ENCODE peak calls at places on chromosomes 16 and 17, in nine cellular contexts. P is breast epithelium, F is GM12891, O is gastrocnemius medialis, H is GM12892, A is A549, K is HCT116, Z is IMR-90, W is tibial nerve. L is an unnamed sample.
A peak's percentile ranks its signal among the peaks of the same experiment; 100 is the strongest.

GRCh38 chr17:21042434-21043295 is at the start of gene USP22:
- DNase-seq in P (no peak), F (peak; percentile 81), O (peak; percentile 98), H (peak; percentile 79), A (peak; percentile 76), K (no peak), Z (no peak), W (no peak), L (peak; percentile 81)

GRCh38 chr16:57357330-57358151 is 1.0 kb upstream of the CCL22 start:
- DNase-seq in P (no peak), F (no peak), O (no peak), H (no peak), A (no peak), K (no peak), Z (no peak), W (no peak), L (no peak)

GRCh38 chr16:50371936-50372595 is 3.3 kb upstream of the BRD7 start:
- DNase-seq in P (no peak), F (no peak), O (no peak), H (no peak), A (no peak), K (no peak), Z (no peak), W (no peak), L (no peak)

GRCh38 chr17:32335647-32336046 is 6.3 kb downstream of the C17orf75 start:
- DNase-seq in P (no peak), F (no peak), O (no peak), H (no peak), A (no peak), K (no peak), Z (peak; percentile 58), W (no peak), L (no peak)

GRCh38 chr17:3917391-3917931 is 1.2 kb upstream of the P2RX1 start:
- DNase-seq in P (no peak), F (no peak), O (no peak), H (no peak), A (no peak), K (no peak), Z (peak; percentile 30), W (no peak), L (peak; percentile 40)

GRCh38 chr16:80287674-80288073 is 253.1 kb upstream of the DYNLRB2 start:
- DNase-seq in P (no peak), F (no peak), O (no peak), H (no peak), A (no peak), K (no peak), Z (no peak), W (no peak), L (no peak)

GRCh38 chr17:19313746-19314651 is 48.5 kb downstream of the B9D1 start:
- DNase-seq in P (no peak), F (no peak), O (no peak), H (no peak), A (no peak), K (no peak), Z (no peak), W (no peak), L (no peak)

GRCh38 chr16:14963281-14964173 is 11.3 kb upstream of the PDXDC1 start:
- DNase-seq in P (no peak), F (no peak), O (no peak), H (no peak), A (no peak), K (no peak), Z (no peak), W (no peak), L (no peak)

GRCh38 chr17:35866356-35866950 is 2.2 kb downstream of the HEATR9 start:
- DNase-seq in P (no peak), F (no peak), O (no peak), H (no peak), A (no peak), K (no peak), Z (peak; percentile 16), W (no peak), L (no peak)

GRCh38 chr16:75263291-75263962 is 12.0 kb upstream of the BCAR1 start:
- DNase-seq in P (no peak), F (no peak), O (peak; percentile 55), H (no peak), A (no peak), K (no peak), Z (no peak), W (no peak), L (no peak)

GRCh38 chr16:84967828-84968227 is 43.5 kb downstream of the ZDHHC7 start:
- DNase-seq in P (no peak), F (no peak), O (no peak), H (no peak), A (no peak), K (no peak), Z (no peak), W (no peak), L (no peak)

GRCh38 chr17:57636985-57637667 is 108.0 kb downstream of the CCDC182 start:
- DNase-seq in P (no peak), F (no peak), O (no peak), H (no peak), A (no peak), K (no peak), Z (peak; percentile 70), W (no peak), L (no peak)

DNA sequence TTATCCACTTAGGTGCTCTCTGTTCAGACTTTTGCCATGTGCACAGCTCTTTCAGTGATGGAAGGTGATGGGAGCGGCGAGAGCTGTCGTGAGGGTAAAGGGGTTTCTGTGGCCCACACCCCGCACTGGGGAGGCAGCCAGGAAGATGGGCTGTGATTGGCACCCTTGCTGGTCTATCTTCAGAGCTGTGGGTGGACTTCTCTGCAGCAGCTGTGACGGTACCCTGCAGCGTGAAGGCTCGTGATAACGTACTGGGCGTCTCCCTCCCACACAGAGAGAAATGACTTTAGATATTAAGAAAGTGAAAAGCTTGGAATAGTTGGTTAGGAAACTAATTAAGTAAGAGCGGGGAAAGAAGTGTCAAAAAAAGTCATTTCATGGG is 45.8 kb downstream of the MPRIP start:
- DNase-seq in P (no peak), F (no peak), O (no peak), H (no peak), A (no peak), K (no peak), Z (no peak), W (no peak), L (no peak)
- TF ChIP-seq POLR2A in P (no peak), F (no peak), O (no peak), H (no peak), A (no peak), K (no peak), Z (no peak), W (no peak), L (no peak)

GRCh38 chr17:28665994-28666393 is 4.0 kb downstream of the SUPT6H start:
- DNase-seq in P (no peak), F (no peak), O (no peak), H (no peak), A (no peak), K (no peak), Z (no peak), W (no peak), L (no peak)
- TF ChIP-seq POLR2A in P (no peak), F (no peak), O (no peak), H (no peak), A (no peak), K (no peak), Z (no peak), W (no peak), L (no peak)

GRCh38 chr17:61413654-61414133 is 14.1 kb downstream of the TBX2 start:
- DNase-seq in P (no peak), F (no peak), O (no peak), H (no peak), A (no peak), K (no peak), Z (no peak), W (no peak), L (no peak)

GRCh38 chr17:61411114-61411943 is 11.7 kb downstream of the TBX2 start:
- DNase-seq in P (peak; percentile 62), F (peak; percentile 43), O (peak; percentile 32), H (peak; percentile 32), A (no peak), K (no peak), Z (peak; percentile 74), W (no peak), L (peak; percentile 84)

GRCh38 chr17:61412860-61413653 is 13.4 kb downstream of the TBX2 start:
- DNase-seq in P (peak; percentile 18), F (no peak), O (peak; percentile 15), H (no peak), A (no peak), K (no peak), Z (no peak), W (no peak), L (peak; percentile 26)

GRCh38 chr17:61410555-61411089 is 11.0 kb downstream of the TBX2 start:
- DNase-seq in P (peak; percentile 45), F (peak; percentile 38), O (peak; percentile 64), H (peak; percentile 58), A (no peak), K (no peak), Z (peak; percentile 86), W (peak; percentile 70), L (peak; percentile 30)

DNA sequence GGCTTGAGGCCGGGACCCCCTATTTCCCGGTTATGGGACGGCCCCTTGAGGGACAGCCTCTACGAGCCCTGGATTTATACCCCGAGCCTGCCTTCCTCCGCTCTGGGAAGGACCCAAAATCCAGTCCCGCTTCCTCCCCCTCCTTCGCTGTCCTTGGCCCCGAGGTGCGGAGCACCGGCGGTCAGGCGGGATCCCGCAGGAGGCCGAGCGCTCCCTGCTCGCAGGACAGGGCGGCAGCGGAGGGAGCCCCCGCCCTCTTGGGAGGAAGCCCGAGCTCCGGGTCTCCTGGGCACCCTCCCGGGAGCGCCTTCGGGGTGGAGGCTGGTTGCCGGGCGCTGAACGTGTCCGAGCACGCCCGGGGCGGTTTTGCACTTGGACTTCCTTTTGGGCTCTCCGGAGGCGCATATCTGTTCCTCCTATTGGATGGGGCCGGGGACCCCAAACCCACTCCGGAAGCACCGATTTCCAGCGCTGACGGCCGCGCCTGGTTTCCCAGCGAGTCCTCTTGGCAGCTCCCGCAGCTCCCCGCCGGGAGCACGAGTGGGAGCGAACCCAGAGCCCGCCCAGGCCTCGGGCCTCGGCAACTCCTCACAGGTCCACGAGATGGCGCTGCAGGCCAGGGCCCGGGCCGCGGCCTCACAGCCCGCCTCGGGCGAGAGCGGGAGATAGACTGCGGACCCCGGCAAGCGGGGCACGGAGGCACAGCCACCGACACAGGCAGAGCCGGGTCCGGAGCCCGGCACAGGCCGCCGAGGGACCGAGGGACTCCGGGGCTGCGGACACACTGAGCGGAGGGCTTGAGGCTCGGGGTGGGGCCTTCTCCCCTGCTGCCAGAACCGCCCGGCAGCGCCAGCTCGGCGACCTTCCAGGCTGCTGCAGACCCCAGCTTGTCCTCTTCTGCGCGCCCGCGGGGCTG is 12.6 kb downstream of the TBX2 start:
- DNase-seq in P (peak; percentile 57), F (peak; percentile 91), O (peak; percentile 69), H (peak; percentile 93), A (peak; percentile 90), K (peak; percentile 49), Z (peak; percentile 75), W (peak; percentile 64), L (peak; percentile 97)
- TF ChIP-seq POLR2A in P (no peak), F (no peak), O (no peak), H (no peak), A (peak; percentile 47), K (no peak), Z (peak; percentile 63), W (peak; percentile 42), L (peak; percentile 49)

DNA sequence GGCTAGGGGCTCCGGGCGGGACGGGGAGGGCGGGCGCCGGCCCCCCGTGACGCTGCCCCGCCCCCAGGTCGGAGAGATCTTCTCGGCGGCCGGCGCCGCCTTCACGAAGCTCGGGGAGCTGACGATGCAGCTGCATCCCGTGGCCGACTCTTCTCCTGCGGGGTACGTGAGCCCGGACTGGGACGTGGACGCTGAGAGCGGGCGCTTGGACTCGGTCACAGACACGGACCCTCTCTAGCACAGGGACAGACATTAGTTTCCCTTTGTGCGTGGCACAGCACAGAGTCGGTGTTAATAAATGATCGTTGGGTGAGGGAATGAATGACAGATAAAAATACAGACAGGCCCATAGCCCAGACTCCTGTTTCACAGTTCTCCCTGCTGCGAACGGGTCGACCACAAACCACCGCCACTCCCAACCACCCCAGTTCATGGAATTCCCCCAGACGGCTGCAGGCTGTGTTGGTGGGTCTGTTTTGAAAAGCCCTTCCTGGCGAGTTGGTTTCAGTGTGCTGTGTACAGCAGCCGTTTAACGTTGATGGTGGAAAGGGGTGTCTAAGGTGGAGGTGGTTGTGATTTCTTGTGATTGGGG is 2.7 kb downstream of the RNASEK start:
- DNase-seq in P (no peak), F (no peak), O (no peak), H (no peak), A (no peak), K (no peak), Z (peak; percentile 66), W (no peak), L (peak; percentile 62)
- TF ChIP-seq POLR2A in P (no peak), F (peak; percentile 91), O (no peak), H (peak; percentile 88), A (peak; percentile 67), K (no peak), Z (peak; percentile 77), W (peak; percentile 50), L (peak; percentile 85)

L was measured in H54.